ENCODE peak calls at places on chromosomes 5 and 9, in eight cellular contexts. A, C, V, M, K, I, Y and G are unnamed samples.

GRCh38 chr5:1480217-1480616 is 35.0 kb upstream of the SLC6A3 start:
- DNase-seq in A (peak), C (no peak), V (no peak), M (no peak), K (no peak), I (no peak), Y (no peak), G (no peak)

GRCh38 chr5:73678322-73678740 is 52.3 kb downstream of the ARHGEF28 start:
- DNase-seq in A (peak), C (no peak), V (no peak), M (no peak), K (no peak), I (no peak), Y (no peak), G (no peak)

GRCh38 chr9:77648458-77649108 is 461 bp upstream of the GNA14 start:
- DNase-seq in A (peak), C (peak), V (peak), M (peak), K (no peak), I (no peak), Y (no peak), G (peak)

GRCh38 chr5:93601433-93602175 is 18.6 kb downstream of the NR2F1 start:
- DNase-seq in A (no peak), C (no peak), V (no peak), M (no peak), K (no peak), I (no peak), Y (no peak), G (no peak)

GRCh38 chr5:152288499-152288898 is 116.6 kb downstream of the NMUR2 start:
- DNase-seq in A (no peak), C (no peak), V (no peak), M (no peak), K (no peak), I (no peak), Y (no peak), G (no peak)

GRCh38 chr9:2317591-2317990 is 302.4 kb downstream of the SMARCA2 start:
- DNase-seq in A (no peak), C (peak), V (no peak), M (no peak), K (no peak), I (no peak), Y (no peak), G (no peak)

GRCh38 chr5:173772407-173773059 is 115.6 kb upstream of the CPEB4 start:
- DNase-seq in A (no peak), C (no peak), V (no peak), M (no peak), K (no peak), I (no peak), Y (peak), G (no peak)

GRCh38 chr5:131303537-131303936 is 39.7 kb downstream of the CDC42SE2 start:
- DNase-seq in A (no peak), C (peak), V (no peak), M (no peak), K (no peak), I (no peak), Y (no peak), G (peak)

GRCh38 chr5:110289213-110289810 is 437.2 kb downstream of the TMEM232 start:
- DNase-seq in A (no peak), C (no peak), V (no peak), M (no peak), K (no peak), I (no peak), Y (no peak), G (no peak)

GRCh38 chr9:97934321-97935115 is 3.5 kb downstream of the HEMGN start:
- DNase-seq in A (no peak), C (peak), V (no peak), M (no peak), K (no peak), I (no peak), Y (peak), G (no peak)

GRCh38 chr5:26003966-26004365 is 1034.4 kb downstream of the CDH9 start:
- DNase-seq in A (no peak), C (no peak), V (no peak), M (no peak), K (no peak), I (no peak), Y (no peak), G (no peak)

GRCh38 chr9:132857601-132858342 is 20.3 kb downstream of the AK8 start:
- DNase-seq in A (no peak), C (peak), V (no peak), M (no peak), K (no peak), I (no peak), Y (no peak), G (no peak)

GRCh38 chr9:85173967-85174366 is 504.4 kb downstream of the NTRK2 start:
- DNase-seq in A (no peak), C (no peak), V (no peak), M (no peak), K (no peak), I (no peak), Y (no peak), G (no peak)

GRCh38 chr9:2655411-2655901 is 33.9 kb downstream of the VLDLR start:
- DNase-seq in A (no peak), C (peak), V (peak), M (peak), K (no peak), I (peak), Y (no peak), G (peak)

GRCh38 chr9:113705938-113706519 is 170.1 kb upstream of the ZNF618 start:
- DNase-seq in A (peak), C (no peak), V (peak), M (no peak), K (no peak), I (no peak), Y (no peak), G (no peak)

GRCh38 chr5:141508808-141509611 is 20.1 kb downstream of the PCDHGC5 start:
- DNase-seq in A (no peak), C (peak), V (peak), M (peak), K (no peak), I (no peak), Y (no peak), G (peak)

GRCh38 chr9:113622038-113622437 is 158.5 kb downstream of the RGS3 start:
- DNase-seq in A (no peak), C (no peak), V (no peak), M (no peak), K (no peak), I (no peak), Y (no peak), G (no peak)

GRCh38 chr5:180799194-180799593 is 3.4 kb downstream of the MGAT1 start:
- DNase-seq in A (peak), C (no peak), V (peak), M (no peak), K (no peak), I (no peak), Y (no peak), G (no peak)

GRCh38 chr5:77087484-77088291 is 603 bp upstream of the ZBED3 start:
- DNase-seq in A (peak), C (no peak), V (peak), M (no peak), K (no peak), I (no peak), Y (no peak), G (peak)